ENCODE peak calls at places on chromosomes 7 and 10, in four cellular contexts. One of them, this sample, is unnamed.

GRCh38 chr10:97566338-97566986 is 6.1 kb upstream of the ANKRD2 start:
- DNase-seq in osteocyte: no peak
- DNase-seq in CD8-positive, alpha-beta T cell: no peak
- DNase-seq in activated T-helper 9 cell treated with anti-CD3 and anti-CD28 coated beads, Interleukin-2, amount 50 U/mL, for 16 hours: no peak
- DNase-seq in this sample: no peak

GRCh38 chr7:42159150-42159549 is 77.9 kb downstream of the GLI3 start:
- DNase-seq in osteocyte: no peak
- DNase-seq in CD8-positive, alpha-beta T cell: no peak
- DNase-seq in activated T-helper 9 cell treated with anti-CD3 and anti-CD28 coated beads, Interleukin-2, amount 50 U/mL, for 16 hours: no peak
- DNase-seq in this sample: no peak

GRCh38 chr7:517848-518629 is 1.6 kb downstream of the PDGFA start:
- DNase-seq in osteocyte: no peak
- DNase-seq in CD8-positive, alpha-beta T cell: peak; percentile 29
- DNase-seq in activated T-helper 9 cell treated with anti-CD3 and anti-CD28 coated beads, Interleukin-2, amount 50 U/mL, for 16 hours: no peak
- DNase-seq in this sample: no peak

GRCh38 chr10:133131754-133132710 is 28.0 kb upstream of the KNDC1 start:
- DNase-seq in osteocyte: no peak
- DNase-seq in CD8-positive, alpha-beta T cell: no peak
- DNase-seq in activated T-helper 9 cell treated with anti-CD3 and anti-CD28 coated beads, Interleukin-2, amount 50 U/mL, for 16 hours: no peak
- DNase-seq in this sample: no peak

GRCh38 chr7:44776211-44776610 is 20.3 kb upstream of the PPIA start:
- DNase-seq in osteocyte: no peak
- DNase-seq in CD8-positive, alpha-beta T cell: no peak
- DNase-seq in activated T-helper 9 cell treated with anti-CD3 and anti-CD28 coated beads, Interleukin-2, amount 50 U/mL, for 16 hours: no peak
- DNase-seq in this sample: no peak

GRCh38 chr10:28734940-28735759 is 57.8 kb downstream of the BAMBI start:
- DNase-seq in osteocyte: peak; percentile 87
- DNase-seq in CD8-positive, alpha-beta T cell: no peak
- DNase-seq in activated T-helper 9 cell treated with anti-CD3 and anti-CD28 coated beads, Interleukin-2, amount 50 U/mL, for 16 hours: no peak
- DNase-seq in this sample: no peak

GRCh38 chr7:148242271-148242801 is 348.2 kb upstream of the C7orf33 start:
- DNase-seq in osteocyte: no peak
- DNase-seq in CD8-positive, alpha-beta T cell: no peak
- DNase-seq in activated T-helper 9 cell treated with anti-CD3 and anti-CD28 coated beads, Interleukin-2, amount 50 U/mL, for 16 hours: no peak
- DNase-seq in this sample: no peak

GRCh38 chr10:28632597-28632940 is 44.8 kb upstream of the BAMBI start:
- DNase-seq in osteocyte: no peak
- DNase-seq in CD8-positive, alpha-beta T cell: no peak
- DNase-seq in activated T-helper 9 cell treated with anti-CD3 and anti-CD28 coated beads, Interleukin-2, amount 50 U/mL, for 16 hours: no peak
- DNase-seq in this sample: no peak

GRCh38 chr7:4006687-4007086 is 675.4 kb upstream of the FOXK1 start:
- DNase-seq in osteocyte: no peak
- DNase-seq in CD8-positive, alpha-beta T cell: no peak
- DNase-seq in activated T-helper 9 cell treated with anti-CD3 and anti-CD28 coated beads, Interleukin-2, amount 50 U/mL, for 16 hours: no peak
- DNase-seq in this sample: no peak

GRCh38 chr10:66538352-66538751 is 387.5 kb upstream of the LRRTM3 start:
- DNase-seq in osteocyte: no peak
- DNase-seq in CD8-positive, alpha-beta T cell: no peak
- DNase-seq in activated T-helper 9 cell treated with anti-CD3 and anti-CD28 coated beads, Interleukin-2, amount 50 U/mL, for 16 hours: no peak
- DNase-seq in this sample: no peak

GRCh38 chr10:8778713-8779112 is 724.2 kb downstream of the GATA3 start:
- DNase-seq in osteocyte: no peak
- DNase-seq in CD8-positive, alpha-beta T cell: no peak
- DNase-seq in activated T-helper 9 cell treated with anti-CD3 and anti-CD28 coated beads, Interleukin-2, amount 50 U/mL, for 16 hours: no peak
- DNase-seq in this sample: no peak

GRCh38 chr10:2111936-2112335 is 374.6 kb upstream of the ADARB2 start:
- DNase-seq in osteocyte: no peak
- DNase-seq in CD8-positive, alpha-beta T cell: no peak
- DNase-seq in activated T-helper 9 cell treated with anti-CD3 and anti-CD28 coated beads, Interleukin-2, amount 50 U/mL, for 16 hours: no peak
- DNase-seq in this sample: no peak

GRCh38 chr10:127570036-127570435 is 20.9 kb downstream of the NPS start:
- DNase-seq in osteocyte: no peak
- DNase-seq in CD8-positive, alpha-beta T cell: no peak
- DNase-seq in activated T-helper 9 cell treated with anti-CD3 and anti-CD28 coated beads, Interleukin-2, amount 50 U/mL, for 16 hours: no peak
- DNase-seq in this sample: no peak

GRCh38 chr10:102090772-102091171 is 25.6 kb downstream of the HPS6 start:
- DNase-seq in osteocyte: no peak
- DNase-seq in CD8-positive, alpha-beta T cell: no peak
- DNase-seq in activated T-helper 9 cell treated with anti-CD3 and anti-CD28 coated beads, Interleukin-2, amount 50 U/mL, for 16 hours: no peak
- DNase-seq in this sample: no peak

GRCh38 chr7:130890176-130891020 is 156.4 kb upstream of the KLF14 start:
- DNase-seq in osteocyte: no peak
- DNase-seq in CD8-positive, alpha-beta T cell: no peak
- DNase-seq in activated T-helper 9 cell treated with anti-CD3 and anti-CD28 coated beads, Interleukin-2, amount 50 U/mL, for 16 hours: no peak
- DNase-seq in this sample: no peak

GRCh38 chr10:31753681-31754080 is 174.9 kb downstream of the ARHGAP12 start:
- DNase-seq in osteocyte: no peak
- DNase-seq in CD8-positive, alpha-beta T cell: no peak
- DNase-seq in activated T-helper 9 cell treated with anti-CD3 and anti-CD28 coated beads, Interleukin-2, amount 50 U/mL, for 16 hours: no peak
- DNase-seq in this sample: no peak

GRCh38 chr10:79102056-79102874 is 33.5 kb downstream of the ZMIZ1 start:
- DNase-seq in osteocyte: peak; percentile 87
- DNase-seq in CD8-positive, alpha-beta T cell: no peak
- DNase-seq in activated T-helper 9 cell treated with anti-CD3 and anti-CD28 coated beads, Interleukin-2, amount 50 U/mL, for 16 hours: no peak
- DNase-seq in this sample: no peak

GRCh38 chr10:132395704-132396494 is 1.1 kb upstream of the PWWP2B start:
- DNase-seq in osteocyte: no peak
- DNase-seq in CD8-positive, alpha-beta T cell: peak; percentile 58
- DNase-seq in activated T-helper 9 cell treated with anti-CD3 and anti-CD28 coated beads, Interleukin-2, amount 50 U/mL, for 16 hours: no peak
- DNase-seq in this sample: peak; percentile 49

GRCh38 chr7:116582806-116583444 is 58.1 kb downstream of the CAV1 start:
- DNase-seq in osteocyte: peak; percentile 88
- DNase-seq in CD8-positive, alpha-beta T cell: no peak
- DNase-seq in activated T-helper 9 cell treated with anti-CD3 and anti-CD28 coated beads, Interleukin-2, amount 50 U/mL, for 16 hours: no peak
- DNase-seq in this sample: no peak

GRCh38 chr10:27247037-27247436 is 6.4 kb upstream of the ACBD5 start:
- DNase-seq in osteocyte: no peak
- DNase-seq in CD8-positive, alpha-beta T cell: no peak
- DNase-seq in activated T-helper 9 cell treated with anti-CD3 and anti-CD28 coated beads, Interleukin-2, amount 50 U/mL, for 16 hours: no peak
- DNase-seq in this sample: no peak

GRCh38 chr7:138951953-138952352 is 29.2 kb downstream of the KIAA1549 start:
- DNase-seq in osteocyte: no peak
- DNase-seq in CD8-positive, alpha-beta T cell: no peak
- DNase-seq in activated T-helper 9 cell treated with anti-CD3 and anti-CD28 coated beads, Interleukin-2, amount 50 U/mL, for 16 hours: no peak
- DNase-seq in this sample: no peak

GRCh38 chr10:125377368-125377767 is 217.0 kb upstream of the CTBP2 start:
- DNase-seq in osteocyte: no peak
- DNase-seq in CD8-positive, alpha-beta T cell: no peak
- DNase-seq in activated T-helper 9 cell treated with anti-CD3 and anti-CD28 coated beads, Interleukin-2, amount 50 U/mL, for 16 hours: no peak
- DNase-seq in this sample: no peak

GRCh38 chr7:2959828-2960599 is 83.7 kb downstream of the CARD11 start:
- DNase-seq in osteocyte: no peak
- DNase-seq in CD8-positive, alpha-beta T cell: no peak
- DNase-seq in activated T-helper 9 cell treated with anti-CD3 and anti-CD28 coated beads, Interleukin-2, amount 50 U/mL, for 16 hours: no peak
- DNase-seq in this sample: no peak

GRCh38 chr7:137903382-137904169 is 56.8 kb upstream of the DGKI start:
- DNase-seq in osteocyte: no peak
- DNase-seq in CD8-positive, alpha-beta T cell: peak; percentile 57
- DNase-seq in activated T-helper 9 cell treated with anti-CD3 and anti-CD28 coated beads, Interleukin-2, amount 50 U/mL, for 16 hours: peak; percentile 17
- DNase-seq in this sample: no peak

GRCh38 chr7:47104206-47104549 is 477.7 kb downstream of the TNS3 start:
- DNase-seq in osteocyte: no peak
- DNase-seq in CD8-positive, alpha-beta T cell: no peak
- DNase-seq in activated T-helper 9 cell treated with anti-CD3 and anti-CD28 coated beads, Interleukin-2, amount 50 U/mL, for 16 hours: no peak
- DNase-seq in this sample: no peak

GRCh38 chr10:118952493-118953295 is 76.8 kb upstream of the NANOS1 start:
- DNase-seq in osteocyte: peak; percentile 65
- DNase-seq in CD8-positive, alpha-beta T cell: no peak
- DNase-seq in activated T-helper 9 cell treated with anti-CD3 and anti-CD28 coated beads, Interleukin-2, amount 50 U/mL, for 16 hours: no peak
- DNase-seq in this sample: no peak

GRCh38 chr10:18224626-18225445 is 84.6 kb downstream of the CACNB2 start:
- DNase-seq in osteocyte: no peak
- DNase-seq in CD8-positive, alpha-beta T cell: no peak
- DNase-seq in activated T-helper 9 cell treated with anti-CD3 and anti-CD28 coated beads, Interleukin-2, amount 50 U/mL, for 16 hours: no peak
- DNase-seq in this sample: no peak

GRCh38 chr7:96414931-96415292 is 93.0 kb upstream of the SLC25A13 start:
- DNase-seq in osteocyte: no peak
- DNase-seq in CD8-positive, alpha-beta T cell: no peak
- DNase-seq in activated T-helper 9 cell treated with anti-CD3 and anti-CD28 coated beads, Interleukin-2, amount 50 U/mL, for 16 hours: no peak
- DNase-seq in this sample: no peak

GRCh38 chr10:88617772-88618300 is 31.3 kb downstream of the LIPJ start:
- DNase-seq in osteocyte: no peak
- DNase-seq in CD8-positive, alpha-beta T cell: no peak
- DNase-seq in activated T-helper 9 cell treated with anti-CD3 and anti-CD28 coated beads, Interleukin-2, amount 50 U/mL, for 16 hours: no peak
- DNase-seq in this sample: no peak

This sample was measured in activated B cell treated with CpG ODN at 0.5 μM for 24 hours.